ENCODE peak calls at places on chromosomes 12 and 14, in four cellular contexts. One of them, this sample, is unnamed.

GRCh38 chr14:63046339-63047268 is 1.3 kb upstream of the KCNH5 start:
- DNase-seq in mesendoderm: peak
- DNase-seq in trophoblast cell: no peak
- DNase-seq in neuronal stem cell: no peak
- DNase-seq in this sample: no peak

GRCh38 chr12:47903151-47903611 is 1.6 kb downstream of the VDR start:
- DNase-seq in mesendoderm: no peak
- DNase-seq in trophoblast cell: no peak
- DNase-seq in neuronal stem cell: no peak
- DNase-seq in this sample: peak

GRCh38 chr14:93716002-93716401 is 72.3 kb downstream of the PRIMA1 start:
- DNase-seq in mesendoderm: no peak
- DNase-seq in trophoblast cell: no peak
- DNase-seq in neuronal stem cell: no peak
- DNase-seq in this sample: no peak

GRCh38 chr12:112183141-112183581 is 57.8 kb downstream of the TRAFD1 start:
- DNase-seq in mesendoderm: no peak
- DNase-seq in trophoblast cell: no peak
- DNase-seq in neuronal stem cell: no peak
- DNase-seq in this sample: peak

GRCh38 chr14:62303437-62303836 is 541.2 kb downstream of the SNAPC1 start:
- DNase-seq in mesendoderm: no peak
- DNase-seq in trophoblast cell: no peak
- DNase-seq in neuronal stem cell: no peak
- DNase-seq in this sample: no peak

GRCh38 chr14:23207146-23207540 is 23.7 kb upstream of the SLC7A8 start:
- DNase-seq in mesendoderm: peak
- DNase-seq in trophoblast cell: no peak
- DNase-seq in neuronal stem cell: no peak
- DNase-seq in this sample: no peak

GRCh38 chr12:89461649-89462612 is 62.7 kb downstream of the GALNT4 start:
- DNase-seq in mesendoderm: peak
- DNase-seq in trophoblast cell: no peak
- DNase-seq in neuronal stem cell: no peak
- DNase-seq in this sample: peak

GRCh38 chr14:91453744-91454143 is 36.1 kb upstream of the CCDC88C start:
- DNase-seq in mesendoderm: no peak
- DNase-seq in trophoblast cell: no peak
- DNase-seq in neuronal stem cell: no peak
- DNase-seq in this sample: no peak

GRCh38 chr14:51638071-51638944 is 13.4 kb upstream of the FRMD6 start:
- DNase-seq in mesendoderm: peak
- DNase-seq in trophoblast cell: peak
- DNase-seq in neuronal stem cell: no peak
- DNase-seq in this sample: no peak

GRCh38 chr14:45198551-45198950 is 54.5 kb downstream of the MIS18BP1 start:
- DNase-seq in mesendoderm: no peak
- DNase-seq in trophoblast cell: no peak
- DNase-seq in neuronal stem cell: no peak
- DNase-seq in this sample: peak

GRCh38 chr14:89214221-89214965 is 202.6 kb downstream of the FOXN3 start:
- DNase-seq in mesendoderm: peak
- DNase-seq in trophoblast cell: no peak
- DNase-seq in neuronal stem cell: peak
- DNase-seq in this sample: no peak

GRCh38 chr12:106839343-106839742 is 64.9 kb downstream of the RIC8B start:
- DNase-seq in mesendoderm: peak
- DNase-seq in trophoblast cell: no peak
- DNase-seq in neuronal stem cell: no peak
- DNase-seq in this sample: no peak

GRCh38 chr12:68310370-68310769 is 21.8 kb downstream of the MDM1 start:
- DNase-seq in mesendoderm: no peak
- DNase-seq in trophoblast cell: no peak
- DNase-seq in neuronal stem cell: no peak
- DNase-seq in this sample: peak

GRCh38 chr12:54002915-54003339 is 3.0 kb downstream of the HOXC9 start:
- DNase-seq in mesendoderm: no peak
- DNase-seq in trophoblast cell: no peak
- DNase-seq in neuronal stem cell: no peak
- DNase-seq in this sample: no peak

GRCh38 chr12:112096070-112096469 is 12.5 kb downstream of the NAA25 start:
- DNase-seq in mesendoderm: no peak
- DNase-seq in trophoblast cell: no peak
- DNase-seq in neuronal stem cell: no peak
- DNase-seq in this sample: no peak

GRCh38 chr14:103763730-103764488 is 48.3 kb downstream of the ZFYVE21 start:
- DNase-seq in mesendoderm: no peak
- DNase-seq in trophoblast cell: no peak
- DNase-seq in neuronal stem cell: no peak
- DNase-seq in this sample: no peak

GRCh38 chr14:52693004-52693403 is 2.4 kb downstream of the ERO1A start:
- DNase-seq in mesendoderm: no peak
- DNase-seq in trophoblast cell: no peak
- DNase-seq in neuronal stem cell: no peak
- DNase-seq in this sample: no peak

DNA sequence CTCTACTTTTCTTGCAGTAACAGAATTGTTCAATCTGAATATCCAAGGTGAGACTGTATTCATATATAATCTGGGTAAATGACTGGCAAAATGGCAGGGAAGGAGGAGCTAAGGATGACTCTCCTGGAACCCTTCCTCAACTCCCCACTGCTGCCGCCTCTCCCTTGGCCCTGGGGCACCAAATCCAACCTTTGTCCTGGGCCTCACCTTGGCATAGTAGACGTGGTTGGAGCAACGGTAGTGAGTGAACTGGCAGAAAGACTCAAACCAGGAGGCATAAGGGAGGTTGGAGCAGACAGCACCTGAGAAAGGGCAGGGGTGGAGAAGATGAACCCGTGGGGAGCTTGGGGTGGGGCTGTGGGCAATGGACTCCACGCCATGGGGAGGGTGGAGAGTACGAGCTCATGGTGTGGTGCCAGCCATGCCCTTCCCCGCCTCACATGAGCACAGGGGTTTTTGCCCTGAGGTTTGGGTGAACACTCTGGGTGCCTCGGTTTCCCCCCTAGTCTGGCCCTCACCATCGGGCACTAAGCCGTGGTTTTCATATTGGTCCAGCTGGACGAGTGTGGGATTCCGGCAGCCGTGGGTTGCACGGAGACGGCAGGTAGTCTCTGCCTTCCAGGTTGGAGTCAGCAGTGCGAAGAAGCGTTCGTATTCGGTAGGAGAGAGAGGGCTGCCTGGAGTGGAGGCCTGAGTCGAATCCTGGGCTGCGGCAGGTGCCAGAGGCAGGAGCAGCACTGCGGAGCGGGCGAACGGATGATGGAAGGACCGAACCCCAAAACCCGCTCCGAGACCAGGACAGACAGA is 753 bp downstream of the ACRBP start:
- DNase-seq in mesendoderm: no peak
- DNase-seq in trophoblast cell: no peak
- DNase-seq in neuronal stem cell: no peak
- DNase-seq in this sample: no peak
- H3K4ac ChIP-seq in mesendoderm: no peak
- H3K4ac ChIP-seq in trophoblast cell: no peak
- H3K4ac ChIP-seq in neuronal stem cell: no peak
- H3K4ac ChIP-seq in this sample: no peak

DNA sequence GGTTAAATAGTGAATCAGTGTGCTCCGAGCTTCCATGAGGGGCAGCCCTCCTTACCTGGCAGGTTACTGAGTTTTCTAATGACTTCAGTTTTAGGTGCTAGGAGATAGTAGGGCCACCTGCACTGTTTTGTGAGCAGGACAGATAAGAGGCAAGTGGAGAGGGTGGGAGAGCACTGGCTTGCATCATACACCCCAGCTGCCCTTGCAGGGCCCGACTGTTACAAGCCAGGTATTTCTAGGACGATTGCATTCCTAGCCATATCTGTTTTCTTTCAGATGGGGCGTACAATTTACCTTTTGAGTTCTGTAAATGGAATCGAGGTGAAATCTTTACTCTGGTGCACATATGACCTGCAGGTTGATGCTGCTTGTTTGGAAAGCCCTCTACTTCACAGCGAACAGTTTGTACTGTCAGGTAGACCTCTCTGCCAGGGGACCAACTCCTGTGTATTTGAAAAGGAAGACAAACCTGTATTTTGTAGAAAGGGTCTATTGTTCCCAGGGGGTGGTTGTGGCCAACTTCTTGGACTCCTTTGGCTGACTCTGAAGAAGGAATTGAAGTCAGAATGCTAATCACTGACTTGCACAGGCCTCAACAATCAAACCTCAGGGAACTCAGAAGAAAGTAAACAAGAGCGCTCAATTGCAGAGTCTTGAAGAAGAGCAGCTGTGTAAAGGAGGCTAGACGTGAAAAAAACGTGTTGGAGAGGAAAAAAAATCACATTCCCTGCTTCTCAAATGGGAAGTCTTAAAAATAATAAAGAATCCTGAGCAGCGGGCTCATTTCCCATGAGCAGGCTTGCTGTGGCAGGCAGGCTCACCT is 57.2 kb downstream of the ETV6 start:
- DNase-seq in mesendoderm: no peak
- DNase-seq in trophoblast cell: no peak
- DNase-seq in neuronal stem cell: no peak
- DNase-seq in this sample: peak
- H3K23ac ChIP-seq in mesendoderm: no peak
- H3K23ac ChIP-seq in trophoblast cell: no peak
- H3K23ac ChIP-seq in neuronal stem cell: no peak
- H3K23ac ChIP-seq in this sample: peak

GRCh38 chr14:65115615-65116014 is 13.3 kb upstream of the MAX start:
- DNase-seq in mesendoderm: no peak
- DNase-seq in trophoblast cell: no peak
- DNase-seq in neuronal stem cell: no peak
- DNase-seq in this sample: no peak

GRCh38 chr14:65117795-65118746 is 15.8 kb upstream of the MAX start:
- DNase-seq in mesendoderm: no peak
- DNase-seq in trophoblast cell: no peak
- DNase-seq in neuronal stem cell: no peak
- DNase-seq in this sample: no peak
- H3K4me2 ChIP-seq in mesendoderm: no peak
- H3K4me2 ChIP-seq in trophoblast cell: peak
- H3K4me2 ChIP-seq in neuronal stem cell: no peak
- H3K4me2 ChIP-seq in this sample: no peak

DNA sequence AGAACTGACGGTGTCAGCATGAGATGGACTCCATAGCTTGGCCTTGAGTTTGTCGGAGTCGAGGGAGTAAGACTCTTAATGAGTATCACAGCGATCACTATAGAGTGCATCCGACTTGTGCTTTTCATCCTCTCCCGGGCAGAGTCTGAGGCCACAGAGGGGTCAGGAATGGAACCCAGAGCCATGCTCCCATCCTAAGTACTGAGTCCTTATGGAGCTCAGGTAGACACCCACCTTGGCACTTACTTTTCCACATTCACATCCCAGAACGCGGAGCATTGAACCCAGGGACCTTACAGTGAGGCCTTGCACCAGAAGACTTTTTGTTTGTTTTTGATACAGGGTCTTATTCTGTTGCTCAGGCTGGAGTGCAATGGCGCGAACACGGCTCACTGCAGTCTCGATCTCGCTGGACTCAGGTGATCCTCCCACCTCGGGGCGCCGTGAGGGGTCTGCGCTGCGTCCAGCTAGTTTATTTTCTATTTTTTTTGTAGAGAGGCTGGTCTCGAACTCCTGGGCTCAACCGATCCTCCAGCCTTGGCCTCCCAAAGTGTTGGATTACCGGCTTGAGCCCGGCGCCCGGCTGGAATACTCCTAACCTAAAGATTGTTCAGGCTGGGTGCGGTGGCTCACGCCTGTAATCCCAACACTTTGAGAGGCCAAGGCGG is 736 bp upstream of the SRSF9 start:
- DNase-seq in mesendoderm: no peak
- DNase-seq in trophoblast cell: no peak
- DNase-seq in neuronal stem cell: peak
- DNase-seq in this sample: peak
- H3K4ac ChIP-seq in mesendoderm: no peak
- H3K4ac ChIP-seq in trophoblast cell: peak
- H3K4ac ChIP-seq in neuronal stem cell: no peak
- H3K4ac ChIP-seq in this sample: peak

GRCh38 chr12:52977195-52977594 is 28.3 kb downstream of the KRT18 start:
- DNase-seq in mesendoderm: peak
- DNase-seq in trophoblast cell: no peak
- DNase-seq in neuronal stem cell: no peak
- DNase-seq in this sample: no peak
- H3K23ac ChIP-seq in mesendoderm: peak
- H3K23ac ChIP-seq in trophoblast cell: no peak
- H3K23ac ChIP-seq in neuronal stem cell: no peak
- H3K23ac ChIP-seq in this sample: peak

GRCh38 chr12:103269962-103270361 is 225.8 kb downstream of the C12orf42 start:
- DNase-seq in mesendoderm: no peak
- DNase-seq in trophoblast cell: no peak
- DNase-seq in neuronal stem cell: no peak
- DNase-seq in this sample: peak
- H3K4me2 ChIP-seq in mesendoderm: no peak
- H3K4me2 ChIP-seq in trophoblast cell: no peak
- H3K4me2 ChIP-seq in neuronal stem cell: no peak
- H3K4me2 ChIP-seq in this sample: no peak

GRCh38 chr12:2795291-2796186 is 769 bp downstream of the FKBP4 start:
- DNase-seq in mesendoderm: peak
- DNase-seq in trophoblast cell: peak
- DNase-seq in neuronal stem cell: peak
- DNase-seq in this sample: peak
- H3K4ac ChIP-seq in mesendoderm: peak
- H3K4ac ChIP-seq in trophoblast cell: peak
- H3K4ac ChIP-seq in neuronal stem cell: no peak
- H3K4ac ChIP-seq in this sample: peak

This sample was measured in IMR-90.